ENCODE peak calls at places on chromosomes 6 and 20, in five cellular contexts. A is left lung; N is breast epithelium; H is RWPE1; G is CD4-positive, alpha-beta T cell. U is an unnamed sample.

GRCh38 chr20:48025661-48026060 is 240.4 kb upstream of the SULF2 start:
- DNase-seq in N (no peak), H (peak), A (no peak), G (no peak), U (no peak)

GRCh38 chr6:29628419-29629281 is 4.3 kb downstream of the GABBR1 start:
- DNase-seq in A (peak), N (peak), H (peak), G (peak), U (peak)

GRCh38 chr6:166286831-166287271 is 21.3 kb downstream of the PRR18 start:
- DNase-seq in G (no peak), H (no peak), N (no peak), A (no peak), U (no peak)

GRCh38 chr6:30560930-30561329 is 3.8 kb downstream of the PRR3 start:
- DNase-seq in A (no peak), H (no peak), N (no peak), G (no peak), U (no peak)

GRCh38 chr6:170132011-170132521 is 158.8 kb downstream of the DLL1 start:
- DNase-seq in N (peak), A (no peak), G (no peak), H (no peak), U (no peak)

GRCh38 chr20:17902531-17903083 is 66.0 kb downstream of the SNX5 start:
- DNase-seq in G (no peak), H (no peak), A (no peak), N (no peak), U (no peak)

GRCh38 chr6:14983599-14984296 is 262.1 kb upstream of the JARID2 start:
- DNase-seq in A (no peak), H (peak), G (no peak), N (no peak), U (no peak)

GRCh38 chr6:6491761-6492160 is 96.8 kb upstream of the LY86 start:
- DNase-seq in A (no peak), N (no peak), H (no peak), G (no peak), U (no peak)

GRCh38 chr6:17599885-17600526 is at the start of gene FAM8A1:
- DNase-seq in N (peak), H (peak), A (peak), G (peak), U (peak)

GRCh38 chr6:15464211-15464725 is 198.6 kb downstream of the DTNBP1 start:
- DNase-seq in G (peak), N (no peak), H (peak), A (peak), U (no peak)

GRCh38 chr6:31952140-31952805 is 6.4 kb downstream of the CFB start:
- DNase-seq in G (no peak), H (peak), A (peak), N (no peak), U (peak)

GRCh38 chr20:50982372-50982771 is 23.8 kb downstream of the MOCS3 start:
- DNase-seq in N (peak), G (no peak), A (no peak), H (peak), U (no peak)

GRCh38 chr6:128370072-128370471 is 150.3 kb downstream of the PTPRK start:
- DNase-seq in A (no peak), H (peak), G (no peak), N (no peak), U (no peak)

GRCh38 chr6:165220030-165220429 is 89.4 kb downstream of the C6orf118 start:
- DNase-seq in A (no peak), G (no peak), H (no peak), N (no peak), U (no peak)

GRCh38 chr20:38304845-38305447 is 990 bp downstream of the BPI start:
- DNase-seq in N (no peak), H (peak), A (peak), G (no peak), U (no peak)

GRCh38 chr6:133568970-133569889 is 319.7 kb upstream of the TCF21 start:
- DNase-seq in N (no peak), H (peak), G (no peak), A (no peak), U (peak)

GRCh38 chr6:152305672-152306071 is 331.5 kb downstream of the SYNE1 start:
- DNase-seq in H (no peak), A (no peak), N (no peak), G (no peak), U (no peak)

GRCh38 chr20:14568225-14568624 is 230.8 kb upstream of the FLRT3 start:
- DNase-seq in N (no peak), G (no peak), H (no peak), A (no peak), U (no peak)

GRCh38 chr20:32195581-32195980 is 12.0 kb downstream of the PLAGL2 start:
- DNase-seq in N (no peak), A (no peak), H (no peak), G (no peak), U (no peak)

GRCh38 chr6:23420659-23421350 is 705.2 kb upstream of the NRSN1 start:
- DNase-seq in A (no peak), H (no peak), G (no peak), N (no peak), U (no peak)

GRCh38 chr6:51855310-51856082 is 231.9 kb downstream of the PKHD1 start:
- DNase-seq in H (peak), A (no peak), N (no peak), G (no peak), U (no peak)

GRCh38 chr6:26097268-26097875 is 10.1 kb downstream of the HFE start:
- DNase-seq in N (no peak), A (no peak), H (peak), G (peak), U (peak)

GRCh38 chr20:37567671-37568588 is 40.3 kb upstream of the BLCAP start:
- DNase-seq in N (no peak), A (no peak), G (no peak), H (peak), U (no peak)

GRCh38 chr20:32917191-32917950 is 58.6 kb downstream of the EFCAB8 start:
- DNase-seq in A (no peak), G (no peak), N (no peak), H (no peak), U (no peak)

GRCh38 chr6:147033267-147033666 is 170.9 kb upstream of the STXBP5 start:
- DNase-seq in N (no peak), A (no peak), G (no peak), H (no peak), U (no peak)

DNA sequence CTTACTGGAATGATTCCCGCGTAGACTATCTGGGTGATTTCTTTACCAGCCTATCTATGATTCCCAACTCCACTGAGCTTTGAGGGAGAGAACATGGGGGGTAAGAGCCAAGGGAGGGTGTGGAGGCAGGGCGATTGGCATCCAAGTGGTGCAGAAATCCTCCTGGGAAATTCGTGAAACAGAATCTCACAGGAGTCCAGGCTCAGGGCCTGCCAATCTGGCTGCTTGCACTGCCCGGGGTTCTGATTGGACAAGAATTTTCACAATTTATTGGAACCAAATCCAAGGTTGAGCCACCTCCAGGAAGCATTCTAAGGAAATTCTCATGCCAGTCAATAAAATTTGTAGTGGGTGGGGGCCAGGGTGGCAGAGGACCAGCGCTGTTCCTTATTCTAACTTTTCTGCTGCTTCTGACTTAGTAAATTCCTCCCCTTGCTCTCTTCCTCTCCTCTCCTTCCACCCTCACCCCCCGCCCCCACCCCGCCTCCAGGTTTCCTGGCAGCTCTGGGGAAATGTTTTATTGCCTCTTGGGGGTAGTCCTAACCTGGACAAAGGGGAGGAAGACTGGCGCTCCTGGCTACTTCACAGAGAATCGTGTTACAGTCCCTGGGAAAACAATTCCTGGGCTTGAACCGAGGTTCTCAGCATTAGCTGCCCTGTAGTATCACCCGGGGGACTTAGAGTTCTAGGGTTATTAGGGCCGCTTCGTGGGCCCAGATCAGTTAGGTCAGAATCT is 3.1 kb downstream of the BMP6 start:
- DNase-seq in N (no peak), H (no peak), A (no peak), G (no peak), U (no peak)
- H3K27ac ChIP-seq in N (peak), H (no peak), A (peak), G (no peak), U (no peak)

DNA sequence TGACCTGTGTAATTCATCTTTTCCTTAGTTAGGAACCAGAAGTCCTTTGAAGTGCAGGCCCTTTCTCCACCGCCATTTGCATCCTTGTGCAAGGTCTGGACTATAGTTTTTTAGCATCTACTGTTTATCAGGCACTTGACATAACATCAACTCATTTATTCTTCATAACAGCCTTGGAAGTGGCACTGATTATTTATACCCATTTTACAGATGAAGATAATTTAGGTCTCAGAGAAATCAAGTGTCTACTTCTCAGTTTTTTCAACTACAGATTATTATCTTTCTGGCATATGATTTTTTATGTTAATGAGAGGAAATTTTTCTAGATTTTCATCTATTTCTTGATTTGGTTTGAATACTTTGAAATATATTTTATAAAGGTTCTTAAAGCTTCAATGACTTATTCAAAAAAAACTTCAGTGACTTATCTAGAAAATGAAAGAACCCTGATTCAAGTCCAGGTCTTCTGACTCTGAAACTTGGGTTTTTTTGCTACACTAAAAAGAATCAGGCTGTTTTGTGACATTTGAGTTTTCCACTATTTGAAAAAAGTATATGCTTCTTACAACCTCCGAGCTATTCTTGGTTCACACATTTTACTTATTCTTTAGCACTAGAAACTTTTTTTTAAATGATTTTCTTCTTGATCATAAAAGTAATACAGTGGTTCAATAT is 3.1 kb upstream of the UBE2J1 start:
- DNase-seq in A (no peak), H (no peak), N (no peak), G (no peak), U (no peak)
- H3K27ac ChIP-seq in A (no peak), H (no peak), N (no peak), G (no peak), U (no peak)

DNA sequence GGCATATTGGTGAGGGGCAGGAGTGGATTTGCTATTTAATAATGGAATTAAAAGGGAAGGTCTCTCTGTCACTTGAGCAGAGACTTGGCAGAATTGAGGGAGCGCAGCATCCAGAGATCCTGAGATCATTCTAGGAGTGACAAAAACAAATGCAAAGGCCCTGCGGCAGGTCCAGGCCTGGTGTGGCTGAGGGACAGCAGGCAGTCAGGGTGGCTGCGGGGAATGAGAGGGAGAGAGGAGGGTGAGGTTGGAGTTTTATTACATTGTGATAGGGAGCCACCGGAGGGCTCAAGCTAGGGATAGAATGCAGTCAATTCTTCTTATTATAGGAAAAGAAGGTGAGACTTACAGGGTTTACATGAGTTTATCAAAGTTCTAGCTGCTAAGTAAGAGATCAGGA is 59.5 kb upstream of the PBOV1 start:
- DNase-seq in A (no peak), G (no peak), H (no peak), N (no peak), U (no peak)
- H3K27ac ChIP-seq in A (no peak), G (no peak), H (no peak), N (no peak), U (no peak)

DNA sequence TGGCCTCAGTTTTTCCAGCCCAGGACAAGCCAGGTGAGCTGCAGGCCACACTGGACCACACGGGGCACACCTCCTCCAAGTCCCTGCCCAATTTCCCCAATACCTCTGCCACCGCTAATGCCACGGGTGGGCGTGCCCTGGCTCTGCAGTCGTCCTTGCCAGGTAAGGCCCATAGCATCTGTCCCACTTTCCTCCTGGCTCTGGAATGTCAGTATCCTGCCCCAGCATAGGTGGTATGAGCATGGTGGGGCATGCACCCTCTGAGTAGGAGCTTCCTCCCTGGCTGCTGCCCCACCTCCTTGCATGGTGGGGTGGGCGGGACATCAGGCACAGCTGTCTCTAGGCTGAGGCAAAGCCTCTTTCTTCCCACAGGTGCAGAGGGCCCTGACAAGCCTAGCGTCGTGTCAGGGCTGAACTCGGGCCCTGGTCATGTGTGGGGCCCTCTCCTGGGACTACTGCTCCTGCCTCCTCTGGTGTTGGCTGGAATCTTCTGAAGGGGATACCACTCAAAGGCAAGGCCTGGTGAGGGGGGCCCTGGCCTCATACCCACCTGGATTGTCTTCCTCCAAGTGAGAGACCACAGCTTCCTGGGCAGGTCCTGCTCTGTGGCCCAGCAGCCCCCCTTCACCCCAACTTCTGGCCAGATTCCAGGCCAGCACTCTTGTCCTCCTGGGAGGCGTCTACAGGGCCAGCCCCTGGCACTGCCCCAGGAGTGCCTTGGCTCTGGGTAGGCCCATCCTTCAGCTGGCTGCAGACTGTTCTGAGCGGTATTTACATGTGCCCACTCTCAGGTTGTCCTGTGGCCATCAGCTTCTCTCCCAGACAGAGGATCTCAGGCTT is 9.1 kb downstream of the PI16 start:
- DNase-seq in A (no peak), N (no peak), G (no peak), H (no peak), U (no peak)
- H3K27ac ChIP-seq in A (peak), N (peak), G (no peak), H (peak), U (peak)

U was measured in caudate nucleus.